ENCODE peak calls at places on chromosomes 11 and 22, in eight cellular contexts. T is prostate gland, W is activated T-cell treated with anti-CD3 and anti-CD28 coated beads for 1 hour, Y is NCI-H774, K is endothelial cell, H is Calu3, G is stomach, U is hepatocyte. O is an unnamed sample.

GRCh38 chr11:22875869-22876473 is 15.7 kb upstream of the CCDC179 start:
- DNase-seq in T (peak; percentile 71), W (peak; percentile 42), Y (peak; percentile 85), K (peak; percentile 71), H (peak; percentile 72), G (peak; percentile 74), U (peak; percentile 93), O (peak; percentile 71)

GRCh38 chr22:25368271-25368670 is 148.8 kb downstream of the CRYBB2 start:
- DNase-seq in T (peak; percentile 63), W (no peak), Y (no peak), K (no peak), H (no peak), G (peak; percentile 45), U (peak; percentile 28), O (no peak)

GRCh38 chr11:76161261-76161961 is 44.9 kb downstream of the WNT11 start:
- DNase-seq in T (no peak), W (no peak), Y (no peak), K (no peak), H (no peak), G (no peak), U (peak; percentile 66), O (no peak)

GRCh38 chr22:19948057-19948760 is 6.6 kb upstream of the TXNRD2 start:
- DNase-seq in T (no peak), W (no peak), Y (no peak), K (no peak), H (no peak), G (no peak), U (no peak), O (no peak)

GRCh38 chr11:85595285-85595884 is 31.8 kb downstream of the DLG2 start:
- DNase-seq in T (no peak), W (no peak), Y (peak; percentile 44), K (no peak), H (no peak), G (no peak), U (peak; percentile 54), O (peak; percentile 51)

GRCh38 chr11:66017354-66017753 is 5.5 kb downstream of the CST6 start:
- DNase-seq in T (no peak), W (no peak), Y (no peak), K (no peak), H (no peak), G (no peak), U (no peak), O (no peak)

GRCh38 chr11:59822989-59823566 is 12.5 kb upstream of the MRPL16 start:
- DNase-seq in T (no peak), W (no peak), Y (peak; percentile 41), K (peak; percentile 34), H (peak; percentile 57), G (peak; percentile 53), U (peak; percentile 73), O (peak; percentile 62)

GRCh38 chr22:19975707-19976035 is 34.1 kb upstream of the TXNRD2 start:
- DNase-seq in T (no peak), W (no peak), Y (no peak), K (no peak), H (no peak), G (no peak), U (no peak), O (no peak)

GRCh38 chr22:37484115-37485005 is 1.8 kb downstream of the MFNG start:
- DNase-seq in T (peak; percentile 21), W (peak; percentile 67), Y (no peak), K (peak; percentile 37), H (no peak), G (peak; percentile 72), U (no peak), O (no peak)

GRCh38 chr11:66607126-66607834 is 9.2 kb upstream of the RBM14 start:
- DNase-seq in T (peak; percentile 84), W (no peak), Y (no peak), K (no peak), H (no peak), G (peak; percentile 53), U (peak; percentile 58), O (no peak)

GRCh38 chr22:39819429-39819828 is 74.1 kb downstream of the ENTHD1 start:
- DNase-seq in T (no peak), W (no peak), Y (no peak), K (no peak), H (no peak), G (no peak), U (no peak), O (no peak)

GRCh38 chr11:34558673-34559072 is 45.1 kb upstream of the ELF5 start:
- DNase-seq in T (no peak), W (no peak), Y (no peak), K (no peak), H (no peak), G (no peak), U (no peak), O (no peak)

GRCh38 chr11:64837887-64838351 is 6.5 kb downstream of the CDC42BPG start:
- DNase-seq in T (no peak), W (no peak), Y (no peak), K (no peak), H (no peak), G (no peak), U (no peak), O (no peak)

GRCh38 chr11:77375114-77375513 is 73.6 kb upstream of the GDPD4 start:
- DNase-seq in T (no peak), W (no peak), Y (no peak), K (no peak), H (no peak), G (no peak), U (no peak), O (no peak)

GRCh38 chr22:22746061-22746962 is 101.9 kb downstream of the GGTLC2 start:
- DNase-seq in T (no peak), W (no peak), Y (no peak), K (no peak), H (no peak), G (no peak), U (no peak), O (no peak)

GRCh38 chr11:73137262-73137941 is 4.7 kb downstream of the FCHSD2 start:
- DNase-seq in T (no peak), W (no peak), Y (no peak), K (no peak), H (no peak), G (no peak), U (no peak), O (no peak)

GRCh38 chr22:26168199-26168915 is 905 bp upstream of the SEZ6L start:
- DNase-seq in T (no peak), W (no peak), Y (no peak), K (no peak), H (no peak), G (no peak), U (no peak), O (no peak)

GRCh38 chr11:11189501-11189900 is 163.5 kb downstream of the CSNK2A3 start:
- DNase-seq in T (no peak), W (no peak), Y (no peak), K (no peak), H (no peak), G (no peak), U (no peak), O (no peak)